ENCODE peak calls at places on chromosomes 12 and 14, in four cellular contexts. One of them, this sample, is unnamed.
A peak's percentile ranks its signal among the peaks of the same experiment; 100 is the strongest.

GRCh38 chr12:31647106-31647505 is 12.4 kb upstream of the ETFBKMT start:
- DNase-seq in kidney: no peak
- DNase-seq in gastrocnemius medialis: no peak
- DNase-seq in left lung: no peak
- DNase-seq in this sample: no peak

GRCh38 chr12:119940881-119941280 is 48.2 kb upstream of the BICDL1 start:
- DNase-seq in kidney: no peak
- DNase-seq in gastrocnemius medialis: no peak
- DNase-seq in left lung: no peak
- DNase-seq in this sample: no peak

GRCh38 chr12:76611533-76611932 is 52.0 kb upstream of the OSBPL8 start:
- DNase-seq in kidney: no peak
- DNase-seq in gastrocnemius medialis: peak; percentile 35
- DNase-seq in left lung: no peak
- DNase-seq in this sample: no peak

GRCh38 chr14:101977311-101978071 is 13.1 kb downstream of the DYNC1H1 start:
- DNase-seq in kidney: no peak
- DNase-seq in gastrocnemius medialis: no peak
- DNase-seq in left lung: no peak
- DNase-seq in this sample: no peak

GRCh38 chr12:94640134-94640928 is 10.0 kb downstream of the TMCC3 start:
- DNase-seq in kidney: no peak
- DNase-seq in gastrocnemius medialis: no peak
- DNase-seq in left lung: no peak
- DNase-seq in this sample: no peak

GRCh38 chr14:81348086-81348485 is 52.0 kb downstream of the STON2 start:
- DNase-seq in kidney: no peak
- DNase-seq in gastrocnemius medialis: no peak
- DNase-seq in left lung: no peak
- DNase-seq in this sample: no peak

GRCh38 chr14:52003324-52003723 is 14.0 kb downstream of the RTRAF start:
- DNase-seq in kidney: no peak
- DNase-seq in gastrocnemius medialis: no peak
- DNase-seq in left lung: no peak
- DNase-seq in this sample: no peak

GRCh38 chr14:65948302-65948701 is 535.8 kb downstream of the FUT8 start:
- DNase-seq in kidney: no peak
- DNase-seq in gastrocnemius medialis: no peak
- DNase-seq in left lung: no peak
- DNase-seq in this sample: no peak

GRCh38 chr14:72476657-72477499 is 417.0 kb downstream of the DPF3 start:
- DNase-seq in kidney: no peak
- DNase-seq in gastrocnemius medialis: peak; percentile 35
- DNase-seq in left lung: no peak
- DNase-seq in this sample: no peak

GRCh38 chr14:52350445-52350844 is 36.3 kb downstream of the PTGER2 start:
- DNase-seq in kidney: no peak
- DNase-seq in gastrocnemius medialis: no peak
- DNase-seq in left lung: no peak
- DNase-seq in this sample: no peak

GRCh38 chr14:95500772-95501401 is 15.6 kb downstream of the SYNE3 start:
- DNase-seq in kidney: no peak
- DNase-seq in gastrocnemius medialis: peak; percentile 67
- DNase-seq in left lung: no peak
- DNase-seq in this sample: no peak

GRCh38 chr12:83389237-83389996 is 702.7 kb downstream of the TMTC2 start:
- DNase-seq in kidney: no peak
- DNase-seq in gastrocnemius medialis: no peak
- DNase-seq in left lung: peak; percentile 57
- DNase-seq in this sample: no peak

GRCh38 chr12:122918827-122919226 is 22.9 kb upstream of the VPS37B start:
- DNase-seq in kidney: no peak
- DNase-seq in gastrocnemius medialis: no peak
- DNase-seq in left lung: no peak
- DNase-seq in this sample: no peak

GRCh38 chr14:71403673-71404072 is 496.4 kb downstream of the PCNX1 start:
- DNase-seq in kidney: no peak
- DNase-seq in gastrocnemius medialis: no peak
- DNase-seq in left lung: no peak
- DNase-seq in this sample: no peak

GRCh38 chr12:2396448-2396871 is 343.7 kb downstream of the CACNA1C start:
- DNase-seq in kidney: peak; percentile 76
- DNase-seq in gastrocnemius medialis: peak; percentile 16
- DNase-seq in left lung: peak; percentile 50
- DNase-seq in this sample: no peak

GRCh38 chr12:47811581-47812484 is 7.9 kb downstream of the HDAC7 start:
- DNase-seq in kidney: no peak
- DNase-seq in gastrocnemius medialis: peak; percentile 73
- DNase-seq in left lung: no peak
- DNase-seq in this sample: peak; percentile 78

GRCh38 chr12:53217930-53218307 is 10.9 kb upstream of the ITGB7 start:
- DNase-seq in kidney: peak; percentile 39
- DNase-seq in gastrocnemius medialis: no peak
- DNase-seq in left lung: no peak
- DNase-seq in this sample: no peak
- H3K4me3 ChIP-seq in kidney: peak overlapping the region; percentile 77
- H3K4me3 ChIP-seq in gastrocnemius medialis: peak overlapping the region; percentile 74
- H3K4me3 ChIP-seq in left lung: no peak overlapping the region
- H3K4me3 ChIP-seq in this sample: peak overlapping the region; percentile 82

GRCh38 chr12:26123482-26123980 is 1.3 kb downstream of the BHLHE41 start:
- DNase-seq in kidney: no peak
- DNase-seq in gastrocnemius medialis: no peak
- DNase-seq in left lung: no peak
- DNase-seq in this sample: no peak
- H3K4me3 ChIP-seq in kidney: peak overlapping the region; percentile 72
- H3K4me3 ChIP-seq in gastrocnemius medialis: peak overlapping the region; percentile 89
- H3K4me3 ChIP-seq in left lung: peak overlapping the region; percentile 50
- H3K4me3 ChIP-seq in this sample: peak overlapping the region; percentile 91

GRCh38 chr14:75280831-75281690 is 2.4 kb downstream of the FOS start:
- DNase-seq in kidney: no peak
- DNase-seq in gastrocnemius medialis: no peak
- DNase-seq in left lung: no peak
- DNase-seq in this sample: no peak

GRCh38 chr14:75283162-75283883 is 4.7 kb downstream of the FOS start:
- DNase-seq in kidney: no peak
- DNase-seq in gastrocnemius medialis: no peak
- DNase-seq in left lung: no peak
- DNase-seq in this sample: no peak

GRCh38 chr14:75280448-75280830 is 1.8 kb downstream of the FOS start:
- DNase-seq in kidney: no peak
- DNase-seq in gastrocnemius medialis: no peak
- DNase-seq in left lung: no peak
- DNase-seq in this sample: no peak

GRCh38 chr14:75282166-75282547 is 3.5 kb downstream of the FOS start:
- DNase-seq in kidney: no peak
- DNase-seq in gastrocnemius medialis: no peak
- DNase-seq in left lung: no peak
- DNase-seq in this sample: no peak

DNA sequence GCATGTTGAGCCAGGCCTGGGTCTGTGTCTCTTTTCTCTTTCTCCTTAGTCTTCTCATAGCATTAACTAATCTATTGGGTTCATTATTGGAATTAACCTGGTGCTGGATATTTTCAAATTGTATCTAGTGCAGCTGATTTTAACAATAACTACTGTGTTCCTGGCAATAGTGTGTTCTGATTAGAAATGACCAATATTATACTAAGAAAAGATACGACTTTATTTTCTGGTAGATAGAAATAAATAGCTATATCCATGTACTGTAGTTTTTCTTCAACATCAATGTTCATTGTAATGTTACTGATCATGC is 3.0 kb downstream of the FOS start:
- DNase-seq in kidney: no peak
- DNase-seq in gastrocnemius medialis: no peak
- DNase-seq in left lung: no peak
- DNase-seq in this sample: no peak
- H3K4me3 ChIP-seq in kidney: peak overlapping the region; percentile 81
- H3K4me3 ChIP-seq in gastrocnemius medialis: peak overlapping the region; percentile 95
- H3K4me3 ChIP-seq in left lung: peak overlapping the region; percentile 61
- H3K4me3 ChIP-seq in this sample: peak overlapping the region; percentile 88

DNA sequence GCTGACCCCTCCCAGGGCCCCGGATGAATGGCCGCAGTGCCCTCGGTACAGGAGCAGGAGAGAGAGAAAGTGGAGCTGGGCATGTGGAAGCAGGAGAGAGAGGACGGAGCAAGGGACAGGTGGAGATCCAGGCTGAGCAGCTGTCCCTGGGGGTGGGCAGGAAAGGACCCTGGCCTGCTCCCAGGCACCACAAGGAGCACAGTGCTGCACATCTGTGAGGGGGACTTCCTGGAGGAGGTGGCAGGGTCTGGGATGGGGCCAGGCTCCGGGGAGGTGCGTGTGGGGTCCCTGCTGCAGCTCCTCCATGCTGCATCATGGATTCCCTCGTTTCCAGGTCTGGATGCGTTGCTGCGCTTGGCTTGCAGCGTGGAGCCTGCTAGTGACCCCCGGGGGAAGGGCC is 13.0 kb upstream of the DLK1 start:
- DNase-seq in kidney: no peak
- DNase-seq in gastrocnemius medialis: no peak
- DNase-seq in left lung: no peak
- DNase-seq in this sample: no peak
- H3K4me3 ChIP-seq in kidney: no peak overlapping the region
- H3K4me3 ChIP-seq in gastrocnemius medialis: no peak overlapping the region
- H3K4me3 ChIP-seq in left lung: no peak overlapping the region
- H3K4me3 ChIP-seq in this sample: no peak overlapping the region

GRCh38 chr12:130775953-130776856 is 60.1 kb upstream of the RIMBP2 start:
- DNase-seq in kidney: peak; percentile 91
- DNase-seq in gastrocnemius medialis: no peak
- DNase-seq in left lung: no peak
- DNase-seq in this sample: no peak
- H3K4me3 ChIP-seq in kidney: no peak overlapping the region
- H3K4me3 ChIP-seq in gastrocnemius medialis: peak overlapping the region; percentile 25
- H3K4me3 ChIP-seq in left lung: no peak overlapping the region
- H3K4me3 ChIP-seq in this sample: peak overlapping the region; percentile 69

DNA sequence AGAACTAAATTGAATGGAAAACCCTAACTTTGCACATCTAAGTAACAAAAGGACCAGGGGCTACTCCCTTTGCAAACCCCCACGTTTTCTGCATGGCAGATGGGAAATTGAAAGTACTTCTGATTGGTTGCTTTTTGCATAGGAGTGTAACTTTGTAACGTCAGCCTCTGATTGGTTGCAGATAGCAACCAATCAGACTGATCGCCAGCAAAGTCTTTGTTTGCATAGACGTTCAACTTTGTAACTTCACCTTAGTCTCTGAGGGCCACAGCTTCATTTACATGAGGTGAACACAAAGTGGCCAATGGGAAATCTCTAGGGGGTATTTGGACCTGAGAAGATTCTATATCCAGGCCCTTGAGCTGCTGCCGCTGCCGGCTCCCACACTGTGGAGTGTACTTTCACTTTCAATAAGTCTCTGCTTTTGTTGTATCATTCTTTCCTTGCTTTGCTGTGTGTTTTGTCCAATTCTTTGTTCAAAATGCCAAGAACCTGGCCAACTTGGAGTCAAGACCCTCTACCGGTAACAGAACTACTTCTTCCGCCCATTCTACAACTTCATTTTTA is 102.5 kb upstream of the PRICKLE1 start:
- DNase-seq in kidney: no peak
- DNase-seq in gastrocnemius medialis: no peak
- DNase-seq in left lung: no peak
- DNase-seq in this sample: no peak
- H3K4me3 ChIP-seq in kidney: peak overlapping the region; percentile 46
- H3K4me3 ChIP-seq in gastrocnemius medialis: peak overlapping the region; percentile 31
- H3K4me3 ChIP-seq in left lung: peak overlapping the region; percentile 5
- H3K4me3 ChIP-seq in this sample: no peak overlapping the region

GRCh38 chr12:92933606-92934005 is 4.5 kb upstream of the EEA1 start:
- DNase-seq in kidney: no peak
- DNase-seq in gastrocnemius medialis: no peak
- DNase-seq in left lung: no peak
- DNase-seq in this sample: no peak
- H3K4me3 ChIP-seq in kidney: no peak overlapping the region
- H3K4me3 ChIP-seq in gastrocnemius medialis: no peak overlapping the region
- H3K4me3 ChIP-seq in left lung: no peak overlapping the region
- H3K4me3 ChIP-seq in this sample: no peak overlapping the region

This sample was measured in thoracic aorta.